ENCODE peak calls at places on chromosome 18, in ten cellular contexts. G is type B pancreatic cell; Y is endothelial cell; P is left ventricle myocardium superior; H is NT2/D1; A is HFFc6; D is right cardiac atrium; W is activated CD4-positive, CD25-positive, alpha-beta regulatory T cell treated with anti-CD3 and anti-CD28 coated beads, Interleukin-2, amount 50 U/mL, for 72 hours; Q is Ammon's horn; E is activated CD4-positive, alpha-beta T cell treated with anti-CD3 and anti-CD28 coated beads for 24 hours. C is an unnamed sample.

GRCh38 chr18:2848879-2849254 is 2.1 kb downstream of the EMILIN2 start:
- DNase-seq in G (no peak), Y (no peak), P (no peak), H (no peak), A (no peak), D (no peak), W (no peak), Q (no peak), E (no peak), C (no peak)

GRCh38 chr18:56284319-56284718 is 354.1 kb downstream of the TXNL1 start:
- DNase-seq in G (no peak), Y (no peak), P (no peak), H (no peak), A (peak; percentile 29), D (no peak), W (no peak), Q (no peak), E (no peak), C (no peak)

GRCh38 chr18:47035156-47035671 is at the start of gene ELOA2:
- DNase-seq in G (no peak), Y (no peak), P (no peak), H (no peak), A (no peak), D (no peak), W (no peak), Q (no peak), E (no peak), C (no peak)

GRCh38 chr18:71371951-71372605 is 1083.2 kb downstream of the SOCS6 start:
- DNase-seq in G (no peak), Y (no peak), P (no peak), H (no peak), A (no peak), D (no peak), W (no peak), Q (no peak), E (no peak), C (no peak)

GRCh38 chr18:24514439-24514838 is 54.0 kb downstream of the HRH4 start:
- DNase-seq in G (no peak), Y (no peak), P (no peak), H (peak; percentile 36), A (peak; percentile 58), D (no peak), W (no peak), Q (no peak), E (no peak), C (peak; percentile 28)

GRCh38 chr18:79527656-79528055 is 131.9 kb downstream of the NFATC1 start:
- DNase-seq in G (no peak), Y (no peak), P (no peak), H (no peak), A (no peak), D (peak; percentile 45), W (no peak), Q (no peak), E (no peak), C (no peak)

GRCh38 chr18:76975577-76976110 is 153.3 kb downstream of the ZNF236 start:
- DNase-seq in G (no peak), Y (no peak), P (no peak), H (no peak), A (no peak), D (no peak), W (no peak), Q (no peak), E (no peak), C (no peak)

GRCh38 chr18:37721544-37722302 is 156.1 kb upstream of the CELF4 start:
- DNase-seq in G (no peak), Y (no peak), P (no peak), H (no peak), A (no peak), D (no peak), W (no peak), Q (no peak), E (no peak), C (no peak)

GRCh38 chr18:69265661-69266060 is 135.0 kb upstream of the DOK6 start:
- DNase-seq in G (no peak), Y (no peak), P (no peak), H (no peak), A (no peak), D (no peak), W (no peak), Q (no peak), E (no peak), C (no peak)

GRCh38 chr18:57505231-57505630 is 70.1 kb downstream of the ONECUT2 start:
- DNase-seq in G (no peak), Y (no peak), P (no peak), H (no peak), A (no peak), D (no peak), W (no peak), Q (no peak), E (no peak), C (no peak)

GRCh38 chr18:55354795-55355194 is 233.2 kb downstream of the TCF4 start:
- DNase-seq in G (no peak), Y (no peak), P (no peak), H (no peak), A (no peak), D (no peak), W (no peak), Q (no peak), E (no peak), C (no peak)

GRCh38 chr18:35456181-35456850 is 41.4 kb downstream of the INO80C start:
- DNase-seq in G (no peak), Y (no peak), P (no peak), H (no peak), A (no peak), D (no peak), W (no peak), Q (no peak), E (no peak), C (no peak)

GRCh38 chr18:13756261-13756660 is 29.8 kb downstream of the RNMT start:
- DNase-seq in G (no peak), Y (no peak), P (peak; percentile 46), H (no peak), A (no peak), D (no peak), W (no peak), Q (no peak), E (no peak), C (no peak)

GRCh38 chr18:41594582-41594981 is 360.5 kb upstream of the PIK3C3 start:
- DNase-seq in G (no peak), Y (no peak), P (no peak), H (no peak), A (no peak), D (peak; percentile 54), W (no peak), Q (no peak), E (no peak), C (no peak)

GRCh38 chr18:79583426-79583825 is 96.2 kb upstream of the CTDP1 start:
- DNase-seq in G (peak; percentile 58), Y (no peak), P (no peak), H (no peak), A (no peak), D (no peak), W (no peak), Q (no peak), E (no peak), C (peak; percentile 4)

GRCh38 chr18:65439184-65439583 is 311.6 kb upstream of the CDH7 start:
- DNase-seq in G (no peak), Y (no peak), P (no peak), H (no peak), A (no peak), D (no peak), W (no peak), Q (no peak), E (no peak), C (no peak)

GRCh38 chr18:78293940-78294401 is 685.6 kb upstream of the SALL3 start:
- DNase-seq in G (no peak), Y (no peak), P (no peak), H (no peak), A (no peak), D (peak; percentile 52), W (no peak), Q (no peak), E (no peak), C (no peak)

GRCh38 chr18:63439334-63439733 is 17.1 kb upstream of the VPS4B start:
- DNase-seq in G (no peak), Y (peak; percentile 48), P (no peak), H (peak; percentile 70), A (peak; percentile 44), D (no peak), W (no peak), Q (peak; percentile 81), E (no peak), C (peak; percentile 69)

GRCh38 chr18:23141022-23141999 is 6.0 kb downstream of the CABLES1 start:
- DNase-seq in G (no peak), Y (no peak), P (peak; percentile 67), H (no peak), A (no peak), D (peak; percentile 89), W (no peak), Q (no peak), E (no peak), C (no peak)

GRCh38 chr18:37524546-37525301 is 40.9 kb downstream of the CELF4 start:
- DNase-seq in G (no peak), Y (peak; percentile 27), P (no peak), H (no peak), A (no peak), D (no peak), W (no peak), Q (no peak), E (no peak), C (no peak)

GRCh38 chr18:13136056-13136688 is 82.4 kb upstream of the LDLRAD4 start:
- DNase-seq in G (no peak), Y (no peak), P (no peak), H (no peak), A (no peak), D (no peak), W (no peak), Q (no peak), E (no peak), C (no peak)

GRCh38 chr18:66582151-66582550 is 21.7 kb downstream of the CDH19 start:
- DNase-seq in G (no peak), Y (no peak), P (no peak), H (no peak), A (no peak), D (no peak), W (no peak), Q (no peak), E (no peak), C (no peak)

GRCh38 chr18:37577051-37577611 is 11.5 kb upstream of the CELF4 start:
- DNase-seq in G (no peak), Y (no peak), P (peak; percentile 53), H (peak; percentile 85), A (no peak), D (peak; percentile 87), W (no peak), Q (no peak), E (no peak), C (no peak)

GRCh38 chr18:44411971-44412370 is 268.7 kb upstream of the SETBP1 start:
- DNase-seq in G (no peak), Y (no peak), P (no peak), H (no peak), A (no peak), D (no peak), W (no peak), Q (no peak), E (no peak), C (no peak)

GRCh38 chr18:80009661-80010550 is 21.5 kb upstream of the TXNL4A start:
- DNase-seq in G (no peak), Y (no peak), P (peak; percentile 80), H (no peak), A (peak; percentile 97), D (peak; percentile 79), W (no peak), Q (peak; percentile 27), E (no peak), C (no peak)

GRCh38 chr18:11162889-11163288 is 13.5 kb upstream of the PIEZO2 start:
- DNase-seq in G (no peak), Y (no peak), P (no peak), H (no peak), A (no peak), D (no peak), W (no peak), Q (no peak), E (no peak), C (no peak)

GRCh38 chr18:30971338-30971956 is 71.1 kb downstream of the DSC3 start:
- DNase-seq in G (no peak), Y (no peak), P (no peak), H (no peak), A (peak; percentile 39), D (no peak), W (no peak), Q (peak; percentile 13), E (no peak), C (no peak)

GRCh38 chr18:25873833-25874232 is 216.6 kb downstream of the SS18 start:
- DNase-seq in G (no peak), Y (no peak), P (no peak), H (no peak), A (no peak), D (no peak), W (no peak), Q (no peak), E (no peak), C (no peak)